ENCODE peak calls at places on chromosomes 1 and 21, in five cellular contexts. Q is body of pancreas, Z is transverse colon, S is pancreas, D is upper lobe of right lung. B is an unnamed sample.
A peak's percentile ranks its signal among the peaks of the same experiment; 100 is the strongest.

GRCh38 chr1:36126797-36127500 is 1.9 kb upstream of the COL8A2 start:
- DNase-seq in Q (no peak), Z (no peak), S (no peak), D (no peak), B (no peak)

GRCh38 chr1:33424205-33424604 is 6.7 kb downstream of the PHC2 start:
- DNase-seq in Q (no peak), Z (no peak), S (no peak), D (no peak), B (no peak)

GRCh38 chr1:227934476-227935313 is 13.0 kb downstream of the WNT9A start:
- DNase-seq in Q (peak; percentile 12), Z (no peak), S (no peak), D (peak; percentile 16), B (peak; percentile 1)

GRCh38 chr1:1553821-1554494 is 13.5 kb upstream of the TMEM240 start:
- DNase-seq in Q (no peak), Z (no peak), S (no peak), D (no peak), B (no peak)

GRCh38 chr1:55402117-55402516 is 187.0 kb upstream of the USP24 start:
- DNase-seq in Q (no peak), Z (no peak), S (no peak), D (no peak), B (no peak)

GRCh38 chr21:42097860-42098259 is 26.7 kb downstream of the UMODL1 start:
- DNase-seq in Q (peak; percentile 38), Z (peak; percentile 74), S (no peak), D (no peak), B (peak; percentile 21)

GRCh38 chr1:153790282-153790995 is 15.2 kb downstream of the SLC27A3 start:
- DNase-seq in Q (peak; percentile 67), Z (peak; percentile 69), S (peak; percentile 54), D (no peak), B (peak; percentile 41)

GRCh38 chr1:147171399-147172167 is 687 bp downstream of the PRKAB2 start:
- DNase-seq in Q (no peak), Z (peak; percentile 13), S (no peak), D (no peak), B (peak; percentile 3)

GRCh38 chr1:42963378-42964005 is 4.8 kb upstream of the SLC2A1 start:
- DNase-seq in Q (no peak), Z (no peak), S (no peak), D (no peak), B (no peak)

GRCh38 chr1:97138515-97139032 is 417.0 kb downstream of the PTBP2 start:
- DNase-seq in Q (peak; percentile 12), Z (no peak), S (no peak), D (no peak), B (no peak)

GRCh38 chr1:156608036-156608674 is 6.9 kb upstream of the GPATCH4 start:
- DNase-seq in Q (peak; percentile 62), Z (peak; percentile 63), S (peak; percentile 7), D (peak; percentile 17), B (peak; percentile 57)

GRCh38 chr1:2160691-2161320 is 33.8 kb downstream of the FAAP20 start:
- DNase-seq in Q (no peak), Z (no peak), S (no peak), D (no peak), B (no peak)

GRCh38 chr1:77047978-77048614 is 171.1 kb downstream of the PIGK start:
- DNase-seq in Q (no peak), Z (no peak), S (no peak), D (no peak), B (no peak)

GRCh38 chr1:161439280-161440232 is 65.7 kb upstream of the FCGR2A start:
- DNase-seq in Q (peak; percentile 27), Z (peak; percentile 39), S (peak; percentile 61), D (peak; percentile 76), B (peak; percentile 10)

GRCh38 chr21:42518216-42518615 is 4.6 kb downstream of the SLC37A1 start:
- DNase-seq in Q (no peak), Z (no peak), S (no peak), D (no peak), B (peak; percentile 53)

GRCh38 chr21:36647279-36648093 is 51.4 kb upstream of the SIM2 start:
- DNase-seq in Q (peak; percentile 15), Z (no peak), S (no peak), D (peak; percentile 6), B (no peak)

GRCh38 chr1:159973350-159973940 is 19.4 kb upstream of the SLAMF9 start:
- DNase-seq in Q (no peak), Z (no peak), S (no peak), D (no peak), B (no peak)

GRCh38 chr1:110173466-110174117 is 23.3 kb downstream of the SLC6A17 start:
- DNase-seq in Q (no peak), Z (no peak), S (peak; percentile 27), D (no peak), B (peak; percentile 19)

GRCh38 chr1:208654241-208654640 is 410.1 kb upstream of the PLXNA2 start:
- DNase-seq in Q (no peak), Z (no peak), S (no peak), D (no peak), B (no peak)

GRCh38 chr1:13543927-13544556 is 30.2 kb upstream of the LRRC38 start:
- DNase-seq in Q (peak; percentile 45), Z (peak; percentile 13), S (peak; percentile 63), D (peak; percentile 66), B (peak; percentile 19)

GRCh38 chr1:111660204-111661150 is 40.9 kb downstream of the RAP1A start:
- DNase-seq in Q (no peak), Z (no peak), S (no peak), D (no peak), B (no peak)

GRCh38 chr1:7641587-7642417 is 129.3 kb upstream of the VAMP3 start:
- DNase-seq in Q (no peak), Z (no peak), S (no peak), D (no peak), B (no peak)

GRCh38 chr1:177145102-177145779 is 19.3 kb downstream of the ASTN1 start:
- DNase-seq in Q (no peak), Z (no peak), S (no peak), D (no peak), B (no peak)

GRCh38 chr1:167695150-167695549 is 26.6 kb upstream of the MPZL1 start:
- DNase-seq in Q (no peak), Z (no peak), S (no peak), D (no peak), B (no peak)

GRCh38 chr1:69511426-69512192 is 56.1 kb upstream of the LRRC7 start:
- DNase-seq in Q (no peak), Z (no peak), S (no peak), D (no peak), B (no peak)

GRCh38 chr1:176374967-176375569 is 87.9 kb upstream of the PAPPA2 start:
- DNase-seq in Q (peak; percentile 81), Z (peak; percentile 75), S (peak; percentile 89), D (peak; percentile 79), B (peak; percentile 87)

GRCh38 chr1:183800449-183800848 is 4.5 kb upstream of the RGL1 start:
- DNase-seq in Q (no peak), Z (no peak), S (no peak), D (no peak), B (no peak)

GRCh38 chr21:14901482-14901958 is 163.3 kb downstream of the NRIP1 start:
- DNase-seq in Q (no peak), Z (no peak), S (no peak), D (no peak), B (no peak)

GRCh38 chr1:72954943-72955342 is 672.6 kb upstream of the NEGR1 start:
- DNase-seq in Q (no peak), Z (no peak), S (no peak), D (no peak), B (no peak)
- H3K9me3 ChIP-seq in Q (no peaks in the 10 kb centered on the region), Z (no peaks in the 10 kb centered on the region), S (no peaks in the 10 kb centered on the region), D (no peaks in the 10 kb centered on the region), B (no peaks in the 10 kb centered on the region)

GRCh38 chr1:217343907-217344306 is 287.0 kb downstream of the GPATCH2 start:
- DNase-seq in Q (no peak), Z (no peak), S (no peak), D (no peak), B (peak; percentile 34)

GRCh38 chr1:217354900-217355299 is 276.0 kb downstream of the GPATCH2 start:
- DNase-seq in Q (no peak), Z (no peak), S (no peak), D (no peak), B (no peak)

GRCh38 chr1:217344712-217345111 is 286.2 kb downstream of the GPATCH2 start:
- DNase-seq in Q (no peak), Z (no peak), S (no peak), D (no peak), B (no peak)

GRCh38 chr1:217348960-217349664 is 281.8 kb downstream of the GPATCH2 start:
- DNase-seq in Q (no peak), Z (no peak), S (no peak), D (no peak), B (no peak)
- TF ChIP-seq CTCF in Q (no peak), Z (no peak), S (no peak), D (no peak), B (no peak)

DNA sequence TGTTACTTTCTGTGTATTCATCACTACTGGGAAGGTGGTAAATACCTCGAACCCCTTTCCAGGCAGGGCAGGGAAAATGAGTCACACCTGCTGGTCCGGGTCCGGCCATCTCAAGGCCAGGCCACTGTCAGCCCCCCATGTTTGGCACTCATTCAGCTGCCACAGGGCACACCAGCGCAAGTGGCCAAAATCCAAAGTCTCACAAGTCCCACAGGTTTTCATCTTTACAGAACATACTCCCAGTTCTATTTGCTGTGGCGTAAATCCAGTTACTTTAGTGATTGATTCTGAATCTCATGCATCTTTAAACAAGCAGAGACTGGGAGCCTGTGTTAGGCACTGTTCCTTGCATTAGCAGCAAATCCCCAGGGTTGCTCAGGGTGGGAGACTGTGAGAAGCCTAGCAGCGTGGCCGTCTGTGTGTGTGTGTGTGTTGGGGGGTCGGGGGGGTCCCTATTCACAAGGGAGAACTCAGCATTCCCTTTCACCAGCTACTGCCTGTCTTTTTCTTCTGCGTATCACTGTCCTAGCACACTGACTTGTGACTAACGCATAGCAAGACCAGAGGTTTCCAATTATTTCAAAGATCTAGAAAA is 1.1 kb upstream of the SLC2A5 start:
- DNase-seq in Q (no peak), Z (no peak), S (no peak), D (no peak), B (no peak)
- H3K4me1 ChIP-seq in Q (no peaks in the 10 kb centered on the region), Z (peaks cover 14% of the 10 kb centered on the region), S (no peaks in the 10 kb centered on the region), D (peaks cover 10% of the 10 kb centered on the region), B (peaks cover 9% of the 10 kb centered on the region)

GRCh38 chr1:5883129-5884048 is 108.8 kb downstream of the NPHP4 start:
- DNase-seq in Q (no peak), Z (no peak), S (no peak), D (no peak), B (no peak)

GRCh38 chr1:5879421-5879820 is 112.8 kb downstream of the NPHP4 start:
- DNase-seq in Q (no peak), Z (no peak), S (no peak), D (no peak), B (no peak)

GRCh38 chr1:5880630-5881405 is 111.4 kb downstream of the NPHP4 start:
- DNase-seq in Q (no peak), Z (no peak), S (no peak), D (no peak), B (no peak)

GRCh38 chr1:5882367-5883128 is 109.7 kb downstream of the NPHP4 start:
- DNase-seq in Q (no peak), Z (no peak), S (no peak), D (no peak), B (no peak)

GRCh38 chr1:5881526-5882222 is 110.6 kb downstream of the NPHP4 start:
- DNase-seq in Q (no peak), Z (no peak), S (no peak), D (no peak), B (no peak)
- H3K9me3 ChIP-seq in Q (no peaks in the 10 kb centered on the region), Z (no peaks in the 10 kb centered on the region), S (no peaks in the 10 kb centered on the region), D (no peaks in the 10 kb centered on the region), B (no peaks in the 10 kb centered on the region)

GRCh38 chr1:201288765-201289164 is 5.5 kb downstream of the PKP1 start:
- DNase-seq in Q (no peak), Z (no peak), S (no peak), D (no peak), B (peak; percentile 58)
- TF ChIP-seq CTCF in Q (no peak), Z (no peak), S (no peak), D (no peak), B (no peak)

B was measured in thyroid gland.